ENCODE peak calls at places on chromosome 9, in six cellular contexts. One of them, this sample, is unnamed.

GRCh38 chr9:89712285-89712684 is 107.5 kb downstream of the GADD45G start:
- DNase-seq in brain microvascular endothelial cell: no peak
- DNase-seq in astrocyte: no peak
- DNase-seq in fibroblast of lung: no peak
- DNase-seq in CD8-positive, alpha-beta T cell: no peak
- DNase-seq in esophagus squamous epithelium: no peak
- DNase-seq in this sample: no peak

GRCh38 chr9:70573308-70573707 is 158.9 kb upstream of the KLF9 start:
- DNase-seq in brain microvascular endothelial cell: no peak
- DNase-seq in astrocyte: no peak
- DNase-seq in fibroblast of lung: no peak
- DNase-seq in CD8-positive, alpha-beta T cell: no peak
- DNase-seq in esophagus squamous epithelium: no peak
- DNase-seq in this sample: no peak

GRCh38 chr9:23160952-23161469 is 665.0 kb downstream of the ELAVL2 start:
- DNase-seq in brain microvascular endothelial cell: no peak
- DNase-seq in astrocyte: no peak
- DNase-seq in fibroblast of lung: no peak
- DNase-seq in CD8-positive, alpha-beta T cell: no peak
- DNase-seq in esophagus squamous epithelium: no peak
- DNase-seq in this sample: no peak

GRCh38 chr9:135906291-135907005 is 898 bp downstream of the CAMSAP1 start:
- DNase-seq in brain microvascular endothelial cell: no peak
- DNase-seq in astrocyte: peak
- DNase-seq in fibroblast of lung: peak
- DNase-seq in CD8-positive, alpha-beta T cell: peak
- DNase-seq in esophagus squamous epithelium: no peak
- DNase-seq in this sample: peak

GRCh38 chr9:13750061-13750460 is 470.6 kb upstream of the MPDZ start:
- DNase-seq in brain microvascular endothelial cell: peak
- DNase-seq in astrocyte: peak
- DNase-seq in fibroblast of lung: peak
- DNase-seq in CD8-positive, alpha-beta T cell: no peak
- DNase-seq in esophagus squamous epithelium: no peak
- DNase-seq in this sample: peak

GRCh38 chr9:75775173-75775572 is 115.3 kb upstream of the PCSK5 start:
- DNase-seq in brain microvascular endothelial cell: no peak
- DNase-seq in astrocyte: no peak
- DNase-seq in fibroblast of lung: no peak
- DNase-seq in CD8-positive, alpha-beta T cell: no peak
- DNase-seq in esophagus squamous epithelium: no peak
- DNase-seq in this sample: no peak

GRCh38 chr9:101705135-101705661 is 33.2 kb downstream of the GRIN3A start:
- DNase-seq in brain microvascular endothelial cell: no peak
- DNase-seq in astrocyte: no peak
- DNase-seq in fibroblast of lung: no peak
- DNase-seq in CD8-positive, alpha-beta T cell: peak
- DNase-seq in esophagus squamous epithelium: no peak
- DNase-seq in this sample: peak

GRCh38 chr9:92711844-92712243 is 41.9 kb upstream of the IPPK start:
- DNase-seq in brain microvascular endothelial cell: no peak
- DNase-seq in astrocyte: no peak
- DNase-seq in fibroblast of lung: no peak
- DNase-seq in CD8-positive, alpha-beta T cell: no peak
- DNase-seq in esophagus squamous epithelium: no peak
- DNase-seq in this sample: no peak

GRCh38 chr9:136729144-136729543 is 13.6 kb downstream of the LCN10 start:
- DNase-seq in brain microvascular endothelial cell: no peak
- DNase-seq in astrocyte: no peak
- DNase-seq in fibroblast of lung: no peak
- DNase-seq in CD8-positive, alpha-beta T cell: no peak
- DNase-seq in esophagus squamous epithelium: no peak
- DNase-seq in this sample: no peak

GRCh38 chr9:135050072-135050990 is 37.1 kb upstream of the OLFM1 start:
- DNase-seq in brain microvascular endothelial cell: no peak
- DNase-seq in astrocyte: no peak
- DNase-seq in fibroblast of lung: no peak
- DNase-seq in CD8-positive, alpha-beta T cell: no peak
- DNase-seq in esophagus squamous epithelium: no peak
- DNase-seq in this sample: no peak

GRCh38 chr9:1871486-1872181 is 143.5 kb upstream of the SMARCA2 start:
- DNase-seq in brain microvascular endothelial cell: no peak
- DNase-seq in astrocyte: no peak
- DNase-seq in fibroblast of lung: no peak
- DNase-seq in CD8-positive, alpha-beta T cell: no peak
- DNase-seq in esophagus squamous epithelium: no peak
- DNase-seq in this sample: peak

GRCh38 chr9:123441769-123442168 is 85.8 kb downstream of the CRB2 start:
- DNase-seq in brain microvascular endothelial cell: no peak
- DNase-seq in astrocyte: no peak
- DNase-seq in fibroblast of lung: no peak
- DNase-seq in CD8-positive, alpha-beta T cell: no peak
- DNase-seq in esophagus squamous epithelium: no peak
- DNase-seq in this sample: no peak

GRCh38 chr9:136550439-136551085 is 4.7 kb upstream of the NOTCH1 start:
- DNase-seq in brain microvascular endothelial cell: no peak
- DNase-seq in astrocyte: no peak
- DNase-seq in fibroblast of lung: no peak
- DNase-seq in CD8-positive, alpha-beta T cell: no peak
- DNase-seq in esophagus squamous epithelium: no peak
- DNase-seq in this sample: peak

GRCh38 chr9:68507796-68508145 is 32.9 kb downstream of the TMEM252 start:
- DNase-seq in brain microvascular endothelial cell: no peak
- DNase-seq in astrocyte: no peak
- DNase-seq in fibroblast of lung: no peak
- DNase-seq in CD8-positive, alpha-beta T cell: no peak
- DNase-seq in esophagus squamous epithelium: no peak
- DNase-seq in this sample: no peak

GRCh38 chr9:80881946-80882345 is 807.4 kb downstream of the TLE1 start:
- DNase-seq in brain microvascular endothelial cell: no peak
- DNase-seq in astrocyte: no peak
- DNase-seq in fibroblast of lung: no peak
- DNase-seq in CD8-positive, alpha-beta T cell: no peak
- DNase-seq in esophagus squamous epithelium: no peak
- DNase-seq in this sample: no peak

GRCh38 chr9:72428329-72428728 is 63.3 kb upstream of the ZFAND5 start:
- DNase-seq in brain microvascular endothelial cell: peak
- DNase-seq in astrocyte: peak
- DNase-seq in fibroblast of lung: peak
- DNase-seq in CD8-positive, alpha-beta T cell: no peak
- DNase-seq in esophagus squamous epithelium: no peak
- DNase-seq in this sample: no peak

GRCh38 chr9:76720245-76720644 is 44.0 kb upstream of the PCA3 start:
- DNase-seq in brain microvascular endothelial cell: no peak
- DNase-seq in astrocyte: no peak
- DNase-seq in fibroblast of lung: no peak
- DNase-seq in CD8-positive, alpha-beta T cell: no peak
- DNase-seq in esophagus squamous epithelium: no peak
- DNase-seq in this sample: no peak

GRCh38 chr9:126709241-126709640 is 95.5 kb downstream of the LMX1B start:
- DNase-seq in brain microvascular endothelial cell: no peak
- DNase-seq in astrocyte: no peak
- DNase-seq in fibroblast of lung: no peak
- DNase-seq in CD8-positive, alpha-beta T cell: peak
- DNase-seq in esophagus squamous epithelium: no peak
- DNase-seq in this sample: no peak

GRCh38 chr9:76176176-76176575 is 218.1 kb downstream of the RFK start:
- DNase-seq in brain microvascular endothelial cell: no peak
- DNase-seq in astrocyte: no peak
- DNase-seq in fibroblast of lung: no peak
- DNase-seq in CD8-positive, alpha-beta T cell: no peak
- DNase-seq in esophagus squamous epithelium: no peak
- DNase-seq in this sample: no peak

GRCh38 chr9:109780453-109781033 is 545 bp downstream of the PALM2AKAP2 start:
- DNase-seq in brain microvascular endothelial cell: no peak
- DNase-seq in astrocyte: peak
- DNase-seq in fibroblast of lung: peak
- DNase-seq in CD8-positive, alpha-beta T cell: no peak
- DNase-seq in esophagus squamous epithelium: no peak
- DNase-seq in this sample: peak

GRCh38 chr9:38671748-38672147 is 48.2 kb downstream of the FAM240B start:
- DNase-seq in brain microvascular endothelial cell: no peak
- DNase-seq in astrocyte: no peak
- DNase-seq in fibroblast of lung: no peak
- DNase-seq in CD8-positive, alpha-beta T cell: no peak
- DNase-seq in esophagus squamous epithelium: no peak
- DNase-seq in this sample: no peak

GRCh38 chr9:2424564-2425153 is 196.9 kb upstream of the VLDLR start:
- DNase-seq in brain microvascular endothelial cell: peak
- DNase-seq in astrocyte: peak
- DNase-seq in fibroblast of lung: peak
- DNase-seq in CD8-positive, alpha-beta T cell: no peak
- DNase-seq in esophagus squamous epithelium: no peak
- DNase-seq in this sample: no peak

GRCh38 chr9:8855046-8855445 is 1055.5 kb upstream of the DMAC1 start:
- DNase-seq in brain microvascular endothelial cell: no peak
- DNase-seq in astrocyte: no peak
- DNase-seq in fibroblast of lung: peak
- DNase-seq in CD8-positive, alpha-beta T cell: no peak
- DNase-seq in esophagus squamous epithelium: no peak
- DNase-seq in this sample: no peak

GRCh38 chr9:93525476-93525875 is 50.9 kb upstream of the PHF2 start:
- DNase-seq in brain microvascular endothelial cell: peak
- DNase-seq in astrocyte: peak
- DNase-seq in fibroblast of lung: peak
- DNase-seq in CD8-positive, alpha-beta T cell: peak
- DNase-seq in esophagus squamous epithelium: no peak
- DNase-seq in this sample: no peak

GRCh38 chr9:126052791-126053190 is 273.8 kb upstream of the MVB12B start:
- DNase-seq in brain microvascular endothelial cell: no peak
- DNase-seq in astrocyte: no peak
- DNase-seq in fibroblast of lung: no peak
- DNase-seq in CD8-positive, alpha-beta T cell: no peak
- DNase-seq in esophagus squamous epithelium: no peak
- DNase-seq in this sample: no peak

GRCh38 chr9:137008312-137008711 is 11.9 kb upstream of the CLIC3 start:
- DNase-seq in brain microvascular endothelial cell: no peak
- DNase-seq in astrocyte: no peak
- DNase-seq in fibroblast of lung: no peak
- DNase-seq in CD8-positive, alpha-beta T cell: no peak
- DNase-seq in esophagus squamous epithelium: no peak
- DNase-seq in this sample: no peak

GRCh38 chr9:27569406-27569805 is 3.9 kb downstream of the C9orf72 start:
- DNase-seq in brain microvascular endothelial cell: no peak
- DNase-seq in astrocyte: no peak
- DNase-seq in fibroblast of lung: peak
- DNase-seq in CD8-positive, alpha-beta T cell: no peak
- DNase-seq in esophagus squamous epithelium: no peak
- DNase-seq in this sample: peak

GRCh38 chr9:27572566-27572917 is 739 bp downstream of the C9orf72 start:
- DNase-seq in brain microvascular endothelial cell: peak
- DNase-seq in astrocyte: peak
- DNase-seq in fibroblast of lung: peak
- DNase-seq in CD8-positive, alpha-beta T cell: no peak
- DNase-seq in esophagus squamous epithelium: peak
- DNase-seq in this sample: peak

GRCh38 chr9:27572918-27573698 is at the start of gene C9orf72:
- DNase-seq in brain microvascular endothelial cell: peak
- DNase-seq in astrocyte: peak
- DNase-seq in fibroblast of lung: peak
- DNase-seq in CD8-positive, alpha-beta T cell: peak
- DNase-seq in esophagus squamous epithelium: no peak
- DNase-seq in this sample: peak

GRCh38 chr9:27573699-27574265 is 501 bp upstream of the C9orf72 start:
- DNase-seq in brain microvascular endothelial cell: peak
- DNase-seq in astrocyte: peak
- DNase-seq in fibroblast of lung: peak
- DNase-seq in CD8-positive, alpha-beta T cell: peak
- DNase-seq in esophagus squamous epithelium: peak
- DNase-seq in this sample: peak

DNA sequence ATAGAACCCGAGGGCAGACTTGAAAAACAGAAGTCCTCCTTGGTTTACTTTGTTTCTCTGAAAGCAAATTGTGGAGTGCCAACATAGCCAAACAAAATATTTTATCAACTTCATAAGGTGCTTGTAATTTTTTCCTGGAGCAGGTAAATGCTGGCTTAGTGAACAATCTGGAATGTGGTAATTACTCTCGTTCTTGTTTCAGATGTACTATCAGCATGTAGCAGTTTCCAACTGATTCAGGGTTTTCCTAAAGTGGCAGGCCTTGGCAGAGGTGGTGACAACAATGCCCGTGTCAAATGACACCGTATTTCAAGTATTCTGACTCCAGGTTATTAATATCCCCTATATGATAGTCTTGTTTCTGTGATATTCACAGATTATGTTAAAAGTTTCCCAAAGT is 1.2 kb downstream of the C9orf72 start:
- DNase-seq in brain microvascular endothelial cell: no peak
- DNase-seq in astrocyte: no peak
- DNase-seq in fibroblast of lung: no peak
- DNase-seq in CD8-positive, alpha-beta T cell: no peak
- DNase-seq in esophagus squamous epithelium: no peak
- DNase-seq in this sample: peak
- H3K4me3 ChIP-seq in brain microvascular endothelial cell: no peak
- H3K4me3 ChIP-seq in astrocyte: no peak
- H3K4me3 ChIP-seq in fibroblast of lung: no peak
- H3K4me3 ChIP-seq in CD8-positive, alpha-beta T cell: no peak
- H3K4me3 ChIP-seq in esophagus squamous epithelium: peak
- H3K4me3 ChIP-seq in this sample: no peak

DNA sequence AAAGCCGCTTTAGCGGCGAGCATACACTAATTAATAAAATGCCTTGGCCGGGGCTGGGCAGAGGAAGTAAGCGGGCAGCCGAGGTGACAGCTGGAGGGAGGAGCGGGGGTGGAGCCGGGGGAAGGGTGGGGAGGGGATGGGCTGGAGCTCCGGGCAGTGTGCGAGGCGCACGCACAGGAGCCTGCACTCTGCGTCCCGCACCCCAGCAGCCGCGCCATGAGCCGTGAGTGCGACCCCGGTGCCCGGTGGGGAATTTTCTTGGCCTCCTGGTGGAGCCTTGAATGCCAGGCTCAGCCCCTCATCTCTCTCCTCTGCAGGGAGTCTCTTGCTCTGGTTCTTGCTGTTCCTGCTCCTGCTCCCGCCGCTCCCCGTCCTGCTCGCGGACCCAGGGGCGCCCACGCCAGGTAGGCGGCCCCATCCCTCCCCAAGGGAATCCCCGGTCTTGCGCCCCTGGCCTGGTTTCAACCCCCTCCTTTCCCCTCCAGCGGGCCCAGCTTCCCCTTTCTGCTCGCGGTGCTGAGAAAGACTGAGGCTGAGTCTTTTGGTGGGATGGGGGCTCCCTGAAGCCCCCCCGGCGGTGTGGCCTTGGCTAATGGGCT is at the start of gene PTGS1:
- DNase-seq in brain microvascular endothelial cell: no peak
- DNase-seq in astrocyte: no peak
- DNase-seq in fibroblast of lung: no peak
- DNase-seq in CD8-positive, alpha-beta T cell: no peak
- DNase-seq in esophagus squamous epithelium: no peak
- DNase-seq in this sample: peak
- TF ChIP-seq CTCF in brain microvascular endothelial cell: no peak
- TF ChIP-seq CTCF in astrocyte: no peak
- TF ChIP-seq CTCF in fibroblast of lung: no peak
- TF ChIP-seq CTCF in CD8-positive, alpha-beta T cell: no peak
- TF ChIP-seq CTCF in esophagus squamous epithelium: no peak
- TF ChIP-seq CTCF in this sample: no peak

GRCh38 chr9:128097156-128098016 is 29.4 kb downstream of the SLC25A25 start:
- DNase-seq in brain microvascular endothelial cell: no peak
- DNase-seq in astrocyte: no peak
- DNase-seq in fibroblast of lung: peak
- DNase-seq in CD8-positive, alpha-beta T cell: no peak
- DNase-seq in esophagus squamous epithelium: no peak
- DNase-seq in this sample: no peak
- H3K4me3 ChIP-seq in brain microvascular endothelial cell: no peak
- H3K4me3 ChIP-seq in astrocyte: peak
- H3K4me3 ChIP-seq in fibroblast of lung: no peak
- H3K4me3 ChIP-seq in CD8-positive, alpha-beta T cell: no peak
- H3K4me3 ChIP-seq in esophagus squamous epithelium: peak
- H3K4me3 ChIP-seq in this sample: no peak

GRCh38 chr9:128724744-128725211 is 851 bp upstream of the ZDHHC12 start:
- DNase-seq in brain microvascular endothelial cell: peak
- DNase-seq in astrocyte: peak
- DNase-seq in fibroblast of lung: peak
- DNase-seq in CD8-positive, alpha-beta T cell: no peak
- DNase-seq in esophagus squamous epithelium: no peak
- DNase-seq in this sample: peak
- TF ChIP-seq CTCF in brain microvascular endothelial cell: no peak
- TF ChIP-seq CTCF in astrocyte: no peak
- TF ChIP-seq CTCF in fibroblast of lung: no peak
- TF ChIP-seq CTCF in CD8-positive, alpha-beta T cell: no peak
- TF ChIP-seq CTCF in esophagus squamous epithelium: no peak
- TF ChIP-seq CTCF in this sample: no peak

This sample was measured in epithelial cell of esophagus.